ENCODE peak calls at places on chromosomes 13 and 19, in five cellular contexts. One of them, this sample, is unnamed.

GRCh38 chr19:44758596-44758995 is 10.1 kb downstream of the BCL3 start:
- DNase-seq in BE2C: no peak
- DNase-seq in stimulated activated CD8-positive, alpha-beta memory T cell treated with anti-CD3 and anti-CD28 coated beads, Interleukin-4, amount 100 ng/mL, for 1 hour: no peak
- DNase-seq in stromal cell of bone marrow: no peak
- DNase-seq in MCF 10A: no peak
- DNase-seq in this sample: no peak

GRCh38 chr19:4069331-4069959 is 2.7 kb upstream of the ZBTB7A start:
- DNase-seq in stromal cell of bone marrow: no peak
- DNase-seq in MCF 10A: no peak
- DNase-seq in stimulated activated CD8-positive, alpha-beta memory T cell treated with anti-CD3 and anti-CD28 coated beads, Interleukin-4, amount 100 ng/mL, for 1 hour: no peak
- DNase-seq in BE2C: no peak
- DNase-seq in this sample: no peak

GRCh38 chr19:27392027-27392632 is 1820.8 kb downstream of the UQCRFS1 start:
- DNase-seq in stimulated activated CD8-positive, alpha-beta memory T cell treated with anti-CD3 and anti-CD28 coated beads, Interleukin-4, amount 100 ng/mL, for 1 hour: no peak
- DNase-seq in MCF 10A: no peak
- DNase-seq in BE2C: peak
- DNase-seq in stromal cell of bone marrow: no peak
- DNase-seq in this sample: no peak

GRCh38 chr19:45901432-45901903 is 945 bp downstream of the MYPOP start:
- DNase-seq in MCF 10A: peak
- DNase-seq in BE2C: peak
- DNase-seq in stromal cell of bone marrow: no peak
- DNase-seq in stimulated activated CD8-positive, alpha-beta memory T cell treated with anti-CD3 and anti-CD28 coated beads, Interleukin-4, amount 100 ng/mL, for 1 hour: no peak
- DNase-seq in this sample: no peak

GRCh38 chr19:50205681-50206138 is 2.3 kb downstream of the MYH14 start:
- DNase-seq in stimulated activated CD8-positive, alpha-beta memory T cell treated with anti-CD3 and anti-CD28 coated beads, Interleukin-4, amount 100 ng/mL, for 1 hour: no peak
- DNase-seq in BE2C: no peak
- DNase-seq in stromal cell of bone marrow: no peak
- DNase-seq in MCF 10A: no peak
- DNase-seq in this sample: no peak

GRCh38 chr19:49059056-49059455 is 1.5 kb upstream of the CGB7 start:
- DNase-seq in stromal cell of bone marrow: no peak
- DNase-seq in BE2C: no peak
- DNase-seq in stimulated activated CD8-positive, alpha-beta memory T cell treated with anti-CD3 and anti-CD28 coated beads, Interleukin-4, amount 100 ng/mL, for 1 hour: no peak
- DNase-seq in MCF 10A: no peak
- DNase-seq in this sample: no peak

GRCh38 chr19:16581145-16581970 is 9.1 kb upstream of the SLC35E1 start:
- DNase-seq in MCF 10A: no peak
- DNase-seq in BE2C: no peak
- DNase-seq in stromal cell of bone marrow: no peak
- DNase-seq in stimulated activated CD8-positive, alpha-beta memory T cell treated with anti-CD3 and anti-CD28 coated beads, Interleukin-4, amount 100 ng/mL, for 1 hour: no peak
- DNase-seq in this sample: no peak

GRCh38 chr13:100875392-100876043 is 200.9 kb upstream of the TMTC4 start:
- DNase-seq in stromal cell of bone marrow: peak
- DNase-seq in BE2C: no peak
- DNase-seq in MCF 10A: peak
- DNase-seq in stimulated activated CD8-positive, alpha-beta memory T cell treated with anti-CD3 and anti-CD28 coated beads, Interleukin-4, amount 100 ng/mL, for 1 hour: no peak
- DNase-seq in this sample: peak

GRCh38 chr19:16217671-16218464 is 20.2 kb downstream of the AP1M1 start:
- DNase-seq in stromal cell of bone marrow: no peak
- DNase-seq in stimulated activated CD8-positive, alpha-beta memory T cell treated with anti-CD3 and anti-CD28 coated beads, Interleukin-4, amount 100 ng/mL, for 1 hour: no peak
- DNase-seq in BE2C: no peak
- DNase-seq in MCF 10A: no peak
- DNase-seq in this sample: no peak

GRCh38 chr19:52889076-52889475 is 8.4 kb downstream of the ZNF320 start:
- DNase-seq in stromal cell of bone marrow: no peak
- DNase-seq in BE2C: no peak
- DNase-seq in MCF 10A: no peak
- DNase-seq in stimulated activated CD8-positive, alpha-beta memory T cell treated with anti-CD3 and anti-CD28 coated beads, Interleukin-4, amount 100 ng/mL, for 1 hour: no peak
- DNase-seq in this sample: no peak

GRCh38 chr13:49315036-49315565 is 67.4 kb downstream of the CDADC1 start:
- DNase-seq in stimulated activated CD8-positive, alpha-beta memory T cell treated with anti-CD3 and anti-CD28 coated beads, Interleukin-4, amount 100 ng/mL, for 1 hour: no peak
- DNase-seq in BE2C: no peak
- DNase-seq in stromal cell of bone marrow: no peak
- DNase-seq in MCF 10A: no peak
- DNase-seq in this sample: no peak

GRCh38 chr19:4032436-4032835 is 24.9 kb downstream of the PIAS4 start:
- DNase-seq in BE2C: peak
- DNase-seq in stromal cell of bone marrow: no peak
- DNase-seq in stimulated activated CD8-positive, alpha-beta memory T cell treated with anti-CD3 and anti-CD28 coated beads, Interleukin-4, amount 100 ng/mL, for 1 hour: no peak
- DNase-seq in MCF 10A: no peak
- DNase-seq in this sample: no peak

GRCh38 chr19:54319049-54319448 is 6.1 kb upstream of the LILRA5 start:
- DNase-seq in BE2C: no peak
- DNase-seq in stromal cell of bone marrow: no peak
- DNase-seq in stimulated activated CD8-positive, alpha-beta memory T cell treated with anti-CD3 and anti-CD28 coated beads, Interleukin-4, amount 100 ng/mL, for 1 hour: no peak
- DNase-seq in MCF 10A: no peak
- DNase-seq in this sample: no peak

GRCh38 chr13:98822238-98822606 is 69.8 kb upstream of the SLC15A1 start:
- DNase-seq in BE2C: no peak
- DNase-seq in stromal cell of bone marrow: no peak
- DNase-seq in MCF 10A: no peak
- DNase-seq in stimulated activated CD8-positive, alpha-beta memory T cell treated with anti-CD3 and anti-CD28 coated beads, Interleukin-4, amount 100 ng/mL, for 1 hour: no peak
- DNase-seq in this sample: no peak

GRCh38 chr13:41547253-41548000 is 90.1 kb downstream of the RGCC start:
- DNase-seq in MCF 10A: no peak
- DNase-seq in stromal cell of bone marrow: no peak
- DNase-seq in BE2C: no peak
- DNase-seq in stimulated activated CD8-positive, alpha-beta memory T cell treated with anti-CD3 and anti-CD28 coated beads, Interleukin-4, amount 100 ng/mL, for 1 hour: no peak
- DNase-seq in this sample: no peak

GRCh38 chr13:30107536-30108136 is 199.7 kb downstream of the KATNAL1 start:
- DNase-seq in BE2C: no peak
- DNase-seq in stimulated activated CD8-positive, alpha-beta memory T cell treated with anti-CD3 and anti-CD28 coated beads, Interleukin-4, amount 100 ng/mL, for 1 hour: no peak
- DNase-seq in MCF 10A: peak
- DNase-seq in stromal cell of bone marrow: peak
- DNase-seq in this sample: no peak

GRCh38 chr19:5893296-5893903 is 10.2 kb downstream of the NDUFA11 start:
- DNase-seq in stromal cell of bone marrow: no peak
- DNase-seq in MCF 10A: no peak
- DNase-seq in stimulated activated CD8-positive, alpha-beta memory T cell treated with anti-CD3 and anti-CD28 coated beads, Interleukin-4, amount 100 ng/mL, for 1 hour: no peak
- DNase-seq in BE2C: no peak
- DNase-seq in this sample: no peak

GRCh38 chr19:15669440-15669839 is 3.4 kb upstream of the CYP4F12 start:
- DNase-seq in stromal cell of bone marrow: no peak
- DNase-seq in stimulated activated CD8-positive, alpha-beta memory T cell treated with anti-CD3 and anti-CD28 coated beads, Interleukin-4, amount 100 ng/mL, for 1 hour: no peak
- DNase-seq in MCF 10A: no peak
- DNase-seq in BE2C: no peak
- DNase-seq in this sample: no peak

GRCh38 chr13:94346261-94347019 is 133.0 kb downstream of the DCT start:
- DNase-seq in stromal cell of bone marrow: no peak
- DNase-seq in MCF 10A: no peak
- DNase-seq in stimulated activated CD8-positive, alpha-beta memory T cell treated with anti-CD3 and anti-CD28 coated beads, Interleukin-4, amount 100 ng/mL, for 1 hour: no peak
- DNase-seq in BE2C: no peak
- DNase-seq in this sample: no peak

GRCh38 chr13:77219401-77219800 is 107.5 kb downstream of the MYCBP2 start:
- DNase-seq in BE2C: no peak
- DNase-seq in stimulated activated CD8-positive, alpha-beta memory T cell treated with anti-CD3 and anti-CD28 coated beads, Interleukin-4, amount 100 ng/mL, for 1 hour: no peak
- DNase-seq in MCF 10A: no peak
- DNase-seq in stromal cell of bone marrow: no peak
- DNase-seq in this sample: no peak

GRCh38 chr19:48619692-48620565 is 623 bp downstream of the SPHK2 start:
- DNase-seq in BE2C: no peak
- DNase-seq in stimulated activated CD8-positive, alpha-beta memory T cell treated with anti-CD3 and anti-CD28 coated beads, Interleukin-4, amount 100 ng/mL, for 1 hour: no peak
- DNase-seq in stromal cell of bone marrow: no peak
- DNase-seq in MCF 10A: peak
- DNase-seq in this sample: no peak

GRCh38 chr13:39452412-39452811 is 150.6 kb downstream of the LHFPL6 start:
- DNase-seq in BE2C: no peak
- DNase-seq in stromal cell of bone marrow: no peak
- DNase-seq in stimulated activated CD8-positive, alpha-beta memory T cell treated with anti-CD3 and anti-CD28 coated beads, Interleukin-4, amount 100 ng/mL, for 1 hour: no peak
- DNase-seq in MCF 10A: no peak
- DNase-seq in this sample: no peak

GRCh38 chr19:48540110-48540509 is 11.9 kb upstream of the SULT2B1 start:
- DNase-seq in stimulated activated CD8-positive, alpha-beta memory T cell treated with anti-CD3 and anti-CD28 coated beads, Interleukin-4, amount 100 ng/mL, for 1 hour: no peak
- DNase-seq in BE2C: no peak
- DNase-seq in stromal cell of bone marrow: no peak
- DNase-seq in MCF 10A: no peak
- DNase-seq in this sample: no peak

GRCh38 chr19:19342086-19343015 is 21.7 kb downstream of the MAU2 start:
- DNase-seq in stimulated activated CD8-positive, alpha-beta memory T cell treated with anti-CD3 and anti-CD28 coated beads, Interleukin-4, amount 100 ng/mL, for 1 hour: no peak
- DNase-seq in BE2C: peak
- DNase-seq in stromal cell of bone marrow: no peak
- DNase-seq in MCF 10A: peak
- DNase-seq in this sample: no peak

GRCh38 chr19:3576696-3577443 is 4.1 kb downstream of the HMG20B start:
- DNase-seq in stimulated activated CD8-positive, alpha-beta memory T cell treated with anti-CD3 and anti-CD28 coated beads, Interleukin-4, amount 100 ng/mL, for 1 hour: no peak
- DNase-seq in BE2C: peak
- DNase-seq in MCF 10A: no peak
- DNase-seq in stromal cell of bone marrow: no peak
- DNase-seq in this sample: no peak

This sample was measured in T1000.